ENCODE peak calls at places on chromosomes 12 and 14, in seven cellular contexts. O is GM23338, E is HCT116, K is neural progenitor cell, J is MM.1S, U is OCI-LY7, A is hepatocyte. V is an unnamed sample. For H3K4me1, the result is how much of the 10 kb centered on the place peaks cover.

GRCh38 chr14:56694609-56695008 is 115.0 kb downstream of the TMEM260 start:
- DNase-seq in A (peak), U (no peak), O (no peak), J (no peak), K (no peak), E (no peak), V (no peak)

GRCh38 chr12:48744251-48745008 is 27.9 kb upstream of the CCNT1 start:
- DNase-seq in A (no peak), U (no peak), O (no peak), J (peak), E (no peak), K (no peak), V (no peak)

GRCh38 chr12:51913071-51914033 is 6.0 kb downstream of the ACVRL1 start:
- DNase-seq in A (no peak), E (no peak), O (peak), K (no peak), J (no peak), U (no peak), V (no peak)

GRCh38 chr12:72368719-72369505 is 96.7 kb downstream of the TRHDE start:
- DNase-seq in U (no peak), J (no peak), E (no peak), A (no peak), K (no peak), O (no peak), V (no peak)

GRCh38 chr14:24315807-24316596 is 4.7 kb downstream of the LTB4R start:
- DNase-seq in K (no peak), E (no peak), A (no peak), J (no peak), O (peak), U (no peak), V (peak)

GRCh38 chr14:72495668-72496067 is 398.2 kb downstream of the DPF3 start:
- DNase-seq in J (no peak), U (no peak), O (no peak), A (no peak), K (no peak), E (no peak), V (peak)

GRCh38 chr14:66662374-66662773 is 154.4 kb downstream of the GPHN start:
- DNase-seq in E (no peak), J (no peak), K (peak), A (no peak), U (no peak), O (peak), V (peak)

GRCh38 chr14:104253223-104253822 is 114.9 kb downstream of the KIF26A start:
- DNase-seq in A (no peak), U (no peak), K (no peak), E (no peak), O (no peak), J (no peak), V (no peak)

GRCh38 chr14:32413967-32414640 is 85.0 kb downstream of the AKAP6 start:
- DNase-seq in O (no peak), J (no peak), E (no peak), U (no peak), K (no peak), A (no peak), V (no peak)

GRCh38 chr14:100076630-100077029 is 11.4 kb downstream of the EVL start:
- DNase-seq in J (no peak), E (no peak), O (no peak), U (no peak), K (no peak), A (peak), V (peak)

GRCh38 chr14:35944847-35945246 is 118.7 kb downstream of the BRMS1L start:
- DNase-seq in U (peak), E (peak), K (peak), J (peak), A (peak), O (peak), V (no peak)

GRCh38 chr12:1115471-1116242 is 124.6 kb downstream of the ERC1 start:
- DNase-seq in J (no peak), E (peak), A (no peak), K (no peak), U (no peak), O (no peak), V (peak)

GRCh38 chr14:65462411-65462810 is 49.9 kb downstream of the FUT8 start:
- DNase-seq in E (no peak), K (no peak), U (no peak), O (no peak), A (no peak), J (no peak), V (peak)

GRCh38 chr12:33514893-33515292 is 75.3 kb upstream of the SYT10 start:
- DNase-seq in U (no peak), E (no peak), A (no peak), J (no peak), O (peak), K (peak), V (no peak)

GRCh38 chr12:112841891-112842290 is 50.3 kb downstream of the RPH3A start:
- DNase-seq in J (no peak), A (no peak), U (no peak), O (no peak), K (no peak), E (no peak), V (no peak)

GRCh38 chr12:122825773-122826724 is 9.2 kb upstream of the HIP1R start:
- DNase-seq in A (peak), J (no peak), O (peak), U (no peak), K (peak), E (no peak), V (peak)

GRCh38 chr12:113232787-113233585 is 11.7 kb downstream of the TPCN1 start:
- DNase-seq in U (peak), K (peak), E (no peak), J (no peak), A (no peak), O (peak), V (peak)

GRCh38 chr12:50924439-50925341 is 27.7 kb upstream of the HIGD1C start:
- DNase-seq in A (peak), U (peak), J (peak), K (peak), E (peak), O (peak), V (peak)

GRCh38 chr14:96631030-96631429 is 128.8 kb downstream of the PAPOLA start:
- DNase-seq in J (no peak), A (no peak), E (no peak), U (no peak), K (no peak), O (no peak), V (no peak)

GRCh38 chr12:40907115-40907521 is 214.9 kb downstream of the CNTN1 start:
- DNase-seq in K (no peak), U (no peak), A (peak), J (no peak), E (peak), O (no peak), V (peak)

GRCh38 chr12:34311337-34311736 is 289.0 kb downstream of the ALG10 start:
- DNase-seq in K (no peak), U (no peak), O (no peak), J (no peak), E (no peak), A (no peak), V (no peak)

GRCh38 chr12:114625294-114625851 is 58.6 kb downstream of the TBX3 start:
- DNase-seq in E (peak), O (peak), K (peak), A (peak), J (peak), U (peak), V (peak)

GRCh38 chr12:121278450-121279375 is 17.8 kb downstream of the CAMKK2 start:
- DNase-seq in J (no peak), O (no peak), U (no peak), E (no peak), A (no peak), K (no peak), V (peak)

GRCh38 chr14:34211732-34212131 is 250.3 kb downstream of the SPTSSA start:
- DNase-seq in K (no peak), O (no peak), E (no peak), U (no peak), A (no peak), J (no peak), V (peak)

GRCh38 chr12:93541578-93542217 is 30.8 kb upstream of the SOCS2 start:
- DNase-seq in O (no peak), K (no peak), A (no peak), U (no peak), E (no peak), J (no peak), V (no peak)

GRCh38 chr12:67452119-67452805 is 183.1 kb downstream of the CAND1 start:
- DNase-seq in E (no peak), O (no peak), A (no peak), J (peak), K (no peak), U (peak), V (no peak)

GRCh38 chr14:20427231-20428009 is 8.5 kb downstream of the KLHL33 start:
- DNase-seq in U (peak), O (no peak), K (no peak), J (no peak), E (peak), A (peak), V (peak)

GRCh38 chr12:19847294-19848059 is 408.2 kb downstream of the AEBP2 start:
- DNase-seq in U (peak), A (no peak), O (no peak), J (peak), K (no peak), E (no peak), V (peak)

GRCh38 chr12:116319851-116320621 is 42.5 kb upstream of the MED13L start:
- DNase-seq in E (no peak), J (peak), K (no peak), U (no peak), O (no peak), A (peak), V (peak)

GRCh38 chr12:95266250-95266649 is 48.6 kb downstream of the VEZT start:
- DNase-seq in A (no peak), K (no peak), E (no peak), O (no peak), J (no peak), U (no peak), V (no peak)

GRCh38 chr14:92783813-92784431 is 10.2 kb upstream of the GOLGA5 start:
- DNase-seq in O (peak), K (peak), U (peak), J (peak), E (peak), A (peak), V (peak)

DNA sequence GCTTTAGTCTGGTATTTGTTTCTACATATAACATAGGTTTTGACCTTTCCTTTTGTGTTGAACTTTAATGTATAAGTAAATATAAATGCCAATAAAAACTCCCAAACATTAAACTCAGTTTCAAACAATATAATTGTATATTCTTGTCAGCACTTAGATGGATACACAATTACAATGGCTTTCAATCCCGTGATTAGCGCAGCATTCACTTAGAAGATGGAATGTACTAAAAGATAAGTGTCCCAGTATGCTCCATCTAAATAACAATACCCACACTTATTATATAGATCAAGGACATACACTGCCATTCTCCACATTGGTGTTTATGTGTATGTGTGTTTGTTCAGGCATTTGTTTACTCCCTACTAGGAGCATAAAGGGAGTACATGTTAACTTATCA is 193.1 kb downstream of the SOX5 start:
- DNase-seq in O (peak), J (no peak), K (peak), U (no peak), A (no peak), E (no peak), V (no peak)
- H3K4me2 ChIP-seq in O (peak), J (no peak), K (peak), U (no peak), A (peak), E (no peak), V (no peak)

DNA sequence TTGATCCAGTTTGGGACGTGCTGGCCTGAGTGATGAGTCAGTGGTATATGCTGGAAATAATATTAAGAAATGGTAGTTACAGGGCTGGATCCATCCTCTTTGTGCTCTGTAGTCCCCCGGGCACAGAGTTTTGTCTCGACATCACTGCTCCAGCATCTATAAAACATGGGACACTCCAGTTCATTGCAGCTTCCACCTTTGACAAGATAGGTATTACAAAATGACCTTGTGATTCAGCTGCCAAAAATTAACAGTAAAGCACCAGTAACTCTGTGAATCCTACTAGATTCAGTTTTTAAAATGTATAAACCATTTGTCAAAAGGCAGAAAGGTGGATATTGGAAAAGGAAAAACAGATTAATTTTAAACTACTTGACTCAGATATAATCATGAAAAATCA is 14.6 kb upstream of the GNG2 start:
- DNase-seq in O (no peak), K (no peak), A (no peak), U (no peak), E (no peak), J (no peak), V (peak)
- H3K4me1 ChIP-seq in O (under half), K (under half), A (under half), U (half or more), E (under half), J (under half), V (under half)

DNA sequence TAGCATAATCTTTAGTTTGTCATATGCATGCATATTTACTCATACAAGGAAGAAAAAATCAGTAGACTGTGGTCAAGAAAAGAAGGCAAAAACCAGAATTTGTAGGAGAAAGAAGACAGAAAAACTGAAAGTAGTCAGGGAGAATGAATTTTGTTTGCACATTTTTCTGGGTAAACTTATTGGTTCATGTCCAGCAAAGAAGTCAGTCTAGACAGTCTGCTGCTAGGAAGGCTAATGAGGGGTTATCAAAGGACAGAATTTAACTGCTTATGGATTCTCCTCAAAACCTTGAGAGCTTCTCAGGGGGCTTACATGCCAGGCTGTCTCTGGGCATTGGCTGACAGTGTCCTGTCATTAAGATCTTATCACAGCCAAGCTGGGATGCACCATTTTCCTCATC is 293.9 kb downstream of the RPAP3 start:
- DNase-seq in K (no peak), J (no peak), U (no peak), A (no peak), E (no peak), O (no peak), V (peak)
- TF ChIP-seq EZH2phosphoT487 in K (no peak), J (no peak), U (no peak), A (no peak), E (no peak), O (no peak), V (no peak)

DNA sequence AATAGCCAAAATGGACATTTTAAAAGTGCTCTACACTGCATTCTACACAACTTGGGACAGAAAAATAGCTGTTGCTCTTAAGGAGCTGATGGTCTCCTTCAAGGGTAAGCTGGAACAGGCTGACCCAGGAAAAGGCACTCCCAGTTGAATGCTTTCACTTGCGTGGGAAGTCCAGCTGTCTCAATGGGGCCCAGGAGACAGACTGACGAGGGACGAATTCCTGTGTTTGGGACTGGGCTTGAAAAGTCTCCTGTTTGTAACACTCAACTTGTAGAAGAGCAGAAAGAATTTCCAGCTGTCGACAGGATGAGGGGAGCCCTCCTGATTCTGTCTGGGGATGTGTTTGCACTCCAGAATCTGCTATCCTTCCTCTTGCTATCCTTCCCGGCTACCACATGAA is 180.8 kb downstream of the ZFP36L1 start:
- DNase-seq in J (no peak), K (no peak), A (no peak), O (no peak), U (no peak), E (no peak), V (peak)
- H3K4me2 ChIP-seq in J (no peak), K (no peak), A (no peak), O (no peak), U (no peak), E (no peak), V (no peak)

GRCh38 chr12:46382974-46383653 is 10.5 kb upstream of the SLC38A2 start:
- DNase-seq in E (peak), K (peak), J (peak), O (peak), U (peak), A (peak), V (peak)
- H3K4me1 ChIP-seq in E (half or more), K (under half), J (under half), O (half or more), U (under half), A (under half), V (half or more)

DNA sequence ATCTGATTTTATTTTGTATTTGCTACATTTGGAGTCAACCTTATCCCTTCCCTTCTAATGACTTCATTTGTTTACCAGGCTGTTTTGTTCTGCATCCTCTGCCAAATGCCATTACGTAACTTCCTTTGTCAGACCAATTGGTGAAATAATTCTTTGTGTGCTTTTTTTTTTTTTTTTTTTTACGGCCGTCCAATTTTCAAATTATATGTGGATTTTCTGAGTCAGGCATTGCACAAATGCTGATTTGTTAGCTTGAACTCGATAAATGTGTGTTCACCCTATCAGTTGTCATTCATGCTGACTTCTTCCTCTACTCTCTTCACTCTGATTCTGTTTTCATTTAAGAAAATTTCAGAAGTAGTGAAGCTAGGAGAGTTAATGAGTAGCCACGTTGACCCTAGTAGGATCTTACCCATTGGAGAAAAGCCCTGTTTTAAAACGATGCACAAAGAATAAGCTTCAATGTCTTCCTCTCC is 386.2 kb downstream of the DIO2 start:
- DNase-seq in E (no peak), J (no peak), A (no peak), K (no peak), O (no peak), U (no peak), V (peak)
- TF ChIP-seq EZH2phosphoT487 in E (no peak), J (no peak), A (no peak), K (no peak), O (no peak), U (no peak), V (no peak)

GRCh38 chr12:64653123-64653522 is 42.8 kb downstream of the RASSF3 start:
- DNase-seq in J (no peak), O (no peak), E (no peak), K (no peak), U (no peak), A (no peak), V (no peak)

GRCh38 chr12:64655141-64655540 is 44.8 kb downstream of the RASSF3 start:
- DNase-seq in O (no peak), E (no peak), J (no peak), U (no peak), K (no peak), A (no peak), V (no peak)

GRCh38 chr12:64652346-64652745 is 42.1 kb downstream of the RASSF3 start:
- DNase-seq in K (no peak), O (no peak), J (no peak), A (no peak), E (no peak), U (peak), V (no peak)

GRCh38 chr12:64656429-64656828 is 46.1 kb downstream of the RASSF3 start:
- DNase-seq in J (no peak), A (peak), U (no peak), K (no peak), O (no peak), E (no peak), V (no peak)

GRCh38 chr12:64650762-64651161 is 40.5 kb downstream of the RASSF3 start:
- DNase-seq in U (no peak), J (no peak), K (no peak), O (no peak), E (no peak), A (peak), V (no peak)
- H3K4me2 ChIP-seq in U (peak), J (no peak), K (no peak), O (peak), E (peak), A (peak), V (no peak)

GRCh38 chr12:47705571-47706425 is at the start of gene RPAP3:
- DNase-seq in E (peak), K (peak), J (peak), A (peak), U (peak), O (peak), V (peak)
- H3K4me1 ChIP-seq in E (under half), K (under half), J (under half), A (under half), U (half or more), O (under half), V (under half)

V was measured in GM23248.